ENCODE peak calls at places on chromosome 3, in seven cellular contexts. F, G, V, R, M, X and A are unnamed samples.

GRCh38 chr3:181316481-181316880 is 326.9 kb upstream of the DNAJC19 start:
- DNase-seq in X (no peak), V (no peak), F (no peak), M (no peak), G (no peak), R (no peak), A (no peak)

GRCh38 chr3:160210799-160211221 is 14.4 kb upstream of the C3orf80 start:
- DNase-seq in V (no peak), M (peak; percentile 12), X (peak; percentile 33), R (no peak), G (no peak), F (no peak), A (peak; percentile 25)

GRCh38 chr3:117589454-117589853 is 879.9 kb downstream of the TUSC7 start:
- DNase-seq in R (no peak), X (no peak), M (no peak), V (no peak), G (no peak), F (no peak), A (no peak)

GRCh38 chr3:166554006-166554405 is 716.8 kb upstream of the BCHE start:
- DNase-seq in V (no peak), R (no peak), G (no peak), F (no peak), X (no peak), M (no peak), A (no peak)

GRCh38 chr3:139629033-139629432 is 48.7 kb downstream of the NMNAT3 start:
- DNase-seq in V (no peak), R (no peak), M (no peak), X (no peak), G (no peak), F (no peak), A (peak; percentile 29)

GRCh38 chr3:72248389-72248761 is 463.4 kb upstream of the PROK2 start:
- DNase-seq in V (no peak), G (no peak), M (no peak), F (no peak), X (no peak), R (no peak), A (no peak)

GRCh38 chr3:30606301-30607031 is at the start of gene TGFBR2:
- DNase-seq in R (peak; percentile 97), M (peak; percentile 93), V (peak; percentile 96), X (peak; percentile 89), F (peak; percentile 97), G (peak; percentile 98), A (peak; percentile 79)

GRCh38 chr3:38556640-38557358 is 60.7 kb downstream of the EXOG start:
- DNase-seq in R (peak; percentile 15), M (no peak), F (no peak), X (no peak), G (peak; percentile 15), V (no peak), A (no peak)

GRCh38 chr3:118818386-118818785 is 216.3 kb downstream of the IGSF11 start:
- DNase-seq in R (no peak), G (no peak), F (no peak), V (no peak), M (peak; percentile 9), X (no peak), A (no peak)

GRCh38 chr3:50068134-50068533 is 20.6 kb upstream of the RBM5 start:
- DNase-seq in X (no peak), F (no peak), V (no peak), M (no peak), G (no peak), R (no peak), A (no peak)

GRCh38 chr3:14806641-14807263 is 12.0 kb upstream of the FGD5 start:
- DNase-seq in R (peak; percentile 45), V (no peak), X (no peak), F (no peak), G (no peak), M (no peak), A (peak; percentile 15)
- H3K27me3 ChIP-seq in R (peaks cover 9% of the 10 kb centered on the region), V (peaks cover 4% of the 10 kb centered on the region), X (no peaks in the 10 kb centered on the region), F (peaks cover 24% of the 10 kb centered on the region), G (peaks cover 29% of the 10 kb centered on the region), M (peaks cover 15% of the 10 kb centered on the region), A (peaks cover 22% of the 10 kb centered on the region)

GRCh38 chr3:138437281-138437680 is 2.9 kb downstream of the ESYT3 start:
- DNase-seq in F (no peak), X (no peak), G (no peak), R (no peak), V (no peak), M (no peak), A (no peak)
- TF ChIP-seq CTCF in F (no peak), X (no peak), G (no peak), R (no peak), V (no peak), M (no peak), A (no peak)

GRCh38 chr3:137763594-137763938 is 549 bp upstream of the SOX14 start:
- DNase-seq in G (no peak), X (no peak), M (no peak), R (no peak), V (no peak), F (no peak), A (no peak)
- H3K27me3 ChIP-seq in G (peaks cover 97% of the 10 kb centered on the region), X (no peaks in the 10 kb centered on the region), M (peaks cover 66% of the 10 kb centered on the region), R (peaks cover 54% of the 10 kb centered on the region), V (peaks cover 33% of the 10 kb centered on the region), F (peaks cover 93% of the 10 kb centered on the region), A (peaks cover 81% of the 10 kb centered on the region)

GRCh38 chr3:99751649-99752048 is 66.0 kb upstream of the CMSS1 start:
- DNase-seq in X (no peak), F (no peak), M (peak; percentile 58), R (no peak), V (no peak), G (no peak), A (no peak)

GRCh38 chr3:99753268-99753975 is 64.2 kb upstream of the CMSS1 start:
- DNase-seq in M (no peak), X (peak; percentile 61), R (no peak), V (no peak), F (no peak), G (no peak), A (no peak)

GRCh38 chr3:99747915-99748314 is 69.7 kb upstream of the CMSS1 start:
- DNase-seq in X (peak; percentile 61), M (no peak), R (no peak), V (no peak), G (no peak), F (no peak), A (no peak)
- TF ChIP-seq CTCF in X (peak; percentile 24), M (peak; percentile 52), R (peak; percentile 5), V (peak; percentile 44), G (peak; percentile 54), F (peak; percentile 12), A (no peak)

DNA sequence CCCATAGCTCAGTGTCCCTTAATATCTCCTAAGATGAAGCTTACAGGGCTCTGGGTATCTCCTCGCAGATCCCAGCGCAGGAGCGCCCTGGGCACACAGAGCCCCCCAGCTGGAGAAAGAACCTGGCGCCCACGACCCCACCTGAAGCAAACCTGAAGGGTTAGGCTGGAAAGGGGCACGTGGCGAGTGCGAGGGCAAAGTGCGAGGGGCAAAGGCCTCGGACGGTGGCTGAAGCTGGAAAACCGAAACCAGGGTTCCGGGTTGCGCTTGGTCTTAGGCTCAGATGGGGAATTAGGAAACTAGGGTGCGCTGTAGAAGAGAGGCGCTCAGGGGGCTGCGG is 3.9 kb downstream of the SOX14 start:
- DNase-seq in R (peak; percentile 26), X (no peak), G (no peak), F (no peak), V (no peak), M (no peak), A (no peak)
- H3K27me3 ChIP-seq in R (peaks cover 52% of the 10 kb centered on the region), X (no peaks in the 10 kb centered on the region), G (peaks cover 100% of the 10 kb centered on the region), F (peaks cover 100% of the 10 kb centered on the region), V (peaks cover 56% of the 10 kb centered on the region), M (peaks cover 73% of the 10 kb centered on the region), A (peaks cover 98% of the 10 kb centered on the region)

DNA sequence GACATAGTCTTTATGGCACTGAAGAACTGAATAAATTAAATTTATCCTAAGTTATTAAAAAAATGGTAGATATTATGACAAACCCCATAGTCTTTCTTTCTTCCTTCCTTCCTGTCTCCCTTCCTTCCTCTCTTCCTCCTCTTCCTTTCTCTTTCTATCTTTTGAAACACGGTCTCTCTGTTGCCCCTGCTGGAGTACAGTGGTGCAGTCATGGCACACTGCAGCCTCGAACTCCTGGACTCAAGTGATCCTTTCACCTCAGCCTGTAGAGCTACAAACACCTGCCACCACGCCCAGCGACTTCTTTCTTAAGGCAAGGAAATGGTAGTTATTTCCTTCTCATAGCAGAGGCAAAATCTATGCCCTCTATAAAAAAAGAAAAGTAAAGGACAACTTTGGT is 354.6 kb downstream of the GAP43 start:
- DNase-seq in X (no peak), R (no peak), V (no peak), G (no peak), M (no peak), F (no peak), A (no peak)
- TF ChIP-seq CTCF in X (no peak), R (no peak), V (no peak), G (no peak), M (no peak), F (no peak), A (no peak)

GRCh38 chr3:195836736-195837135 is 25.0 kb upstream of the MUC4 start:
- DNase-seq in M (no peak), V (no peak), F (no peak), X (no peak), R (peak; percentile 29), G (no peak), A (no peak)
- H3K27me3 ChIP-seq in M (peaks cover 9% of the 10 kb centered on the region), V (no peaks in the 10 kb centered on the region), F (no peaks in the 10 kb centered on the region), X (no peaks in the 10 kb centered on the region), R (peaks cover 3% of the 10 kb centered on the region), G (no peaks in the 10 kb centered on the region), A (peaks cover 2% of the 10 kb centered on the region)

GRCh38 chr3:128009952-128010846 is 42.0 kb upstream of the SEC61A1 start:
- DNase-seq in R (no peak), V (no peak), X (no peak), G (no peak), F (no peak), M (peak; percentile 42), A (no peak)
- TF ChIP-seq CTCF in R (no peak), V (no peak), X (no peak), G (no peak), F (no peak), M (no peak), A (no peak)

DNA sequence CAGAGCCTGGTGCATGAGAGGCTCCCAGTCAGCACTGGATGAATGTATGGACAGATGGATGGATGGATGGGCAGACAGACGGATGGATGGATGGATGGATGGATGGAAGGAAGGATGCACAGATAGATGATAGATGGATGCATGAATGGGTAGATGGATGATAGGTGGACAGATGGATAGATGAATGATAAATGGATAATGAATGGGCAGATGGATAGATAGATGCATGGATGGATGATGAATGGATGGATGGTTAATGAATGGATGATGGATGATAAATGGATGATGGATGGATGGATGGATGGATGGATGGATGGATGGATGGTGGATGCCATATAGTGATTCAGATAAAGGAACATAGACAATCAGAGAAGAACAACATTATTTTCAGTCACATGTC is 71.0 kb downstream of the SLC6A11 start:
- DNase-seq in R (no peak), V (no peak), G (no peak), X (no peak), F (no peak), M (no peak), A (no peak)
- H3K27me3 ChIP-seq in R (peaks cover 2% of the 10 kb centered on the region), V (no peaks in the 10 kb centered on the region), G (no peaks in the 10 kb centered on the region), X (no peaks in the 10 kb centered on the region), F (no peaks in the 10 kb centered on the region), M (no peaks in the 10 kb centered on the region), A (no peaks in the 10 kb centered on the region)